ENCODE peak calls at places on chromosomes 5 and 9, in seven cellular contexts. X is T follicular helper cell, A is skeletal muscle cell, E is G401, I is A172, P is GM23338, O is HCEC 1CT. Q is an unnamed sample.

GRCh38 chr9:116279230-116279629 is 125.6 kb downstream of the PAPPA start:
- DNase-seq in X (no peak), A (no peak), E (no peak), I (no peak), P (peak; percentile 87), O (no peak), Q (no peak)

GRCh38 chr5:148042920-148043319 is 20.9 kb upstream of the SPINK5 start:
- DNase-seq in X (no peak), A (no peak), E (no peak), I (no peak), P (no peak), O (no peak), Q (no peak)

GRCh38 chr9:124284940-124285441 is 27.2 kb downstream of the NEK6 start:
- DNase-seq in X (no peak), A (no peak), E (peak; percentile 32), I (no peak), P (no peak), O (no peak), Q (no peak)

GRCh38 chr5:96483878-96484277 is 50.8 kb upstream of the PCSK1 start:
- DNase-seq in X (no peak), A (no peak), E (no peak), I (peak; percentile 58), P (peak; percentile 67), O (peak; percentile 19), Q (peak; percentile 26)

GRCh38 chr9:99126312-99126711 is 21.4 kb downstream of the TGFBR1 start:
- DNase-seq in X (no peak), A (no peak), E (no peak), I (peak; percentile 14), P (no peak), O (peak; percentile 40), Q (peak; percentile 19)

GRCh38 chr9:83435301-83435700 is 102.9 kb downstream of the FRMD3 start:
- DNase-seq in X (no peak), A (no peak), E (no peak), I (no peak), P (no peak), O (no peak), Q (no peak)

GRCh38 chr9:7216004-7216821 is 458.4 kb downstream of the KDM4C start:
- DNase-seq in X (no peak), A (peak; percentile 28), E (no peak), I (peak; percentile 49), P (no peak), O (peak; percentile 38), Q (no peak)

GRCh38 chr5:98928802-98929122 is at the start of gene CHD1:
- DNase-seq in X (peak; percentile 92), A (peak; percentile 93), E (peak; percentile 95), I (peak; percentile 92), P (peak; percentile 95), O (peak; percentile 94), Q (peak; percentile 96)

GRCh38 chr5:77851229-77852067 is 75.3 kb upstream of the TBCA start:
- DNase-seq in X (no peak), A (no peak), E (peak; percentile 48), I (no peak), P (peak; percentile 72), O (peak; percentile 3), Q (peak; percentile 40)

GRCh38 chr9:130624154-130624553 is 40.2 kb upstream of the PRDM12 start:
- DNase-seq in X (no peak), A (no peak), E (no peak), I (no peak), P (no peak), O (no peak), Q (no peak)

GRCh38 chr5:15522141-15522540 is 22.2 kb downstream of the FBXL7 start:
- DNase-seq in X (no peak), A (no peak), E (no peak), I (no peak), P (no peak), O (no peak), Q (peak; percentile 6)

GRCh38 chr5:60295423-60295822 is 401.9 kb upstream of the PDE4D start:
- DNase-seq in X (no peak), A (peak; percentile 15), E (peak; percentile 8), I (peak; percentile 56), P (peak; percentile 69), O (peak; percentile 55), Q (peak; percentile 46)

GRCh38 chr9:76516871-76517270 is 57.9 kb downstream of the GCNT1 start:
- DNase-seq in X (no peak), A (no peak), E (no peak), I (no peak), P (no peak), O (no peak), Q (no peak)

GRCh38 chr5:148443998-148444397 is 60.2 kb downstream of the FBXO38 start:
- DNase-seq in X (peak; percentile 20), A (peak; percentile 32), E (peak; percentile 78), I (peak; percentile 76), P (peak; percentile 87), O (peak; percentile 49), Q (peak; percentile 67)

GRCh38 chr9:6827370-6827949 is 69.7 kb downstream of the KDM4C start:
- DNase-seq in X (no peak), A (no peak), E (peak; percentile 86), I (peak; percentile 31), P (peak; percentile 87), O (peak; percentile 23), Q (peak; percentile 59)

GRCh38 chr9:76800901-76801300 is 36.7 kb downstream of the PCA3 start:
- DNase-seq in X (no peak), A (no peak), E (no peak), I (no peak), P (no peak), O (no peak), Q (no peak)

Q was measured in EL.